ENCODE peak calls at places on chromosome 21, in eight cellular contexts. L is stomach; R is left ventricle myocardium inferior; T is tibial artery; K is HL-60; X is GM23338; A is MM.1S; W is CD4-positive, alpha-beta T cell. B is an unnamed sample.

GRCh38 chr21:36647279-36648093 is 51.4 kb upstream of the SIM2 start:
- DNase-seq in K (no peak), X (peak; percentile 73), R (no peak), T (no peak), L (peak; percentile 47), W (no peak), A (no peak), B (no peak)

GRCh38 chr21:25464275-25464674 is 143.0 kb downstream of the MRPL39 start:
- DNase-seq in L (no peak), A (no peak), T (no peak), R (no peak), K (no peak), W (no peak), X (no peak), B (no peak)

GRCh38 chr21:15741510-15741909 is 11.7 kb downstream of the USP25 start:
- DNase-seq in K (no peak), L (no peak), A (no peak), T (no peak), R (no peak), X (no peak), W (no peak), B (no peak)

GRCh38 chr21:25560151-25560783 is 47.0 kb downstream of the MRPL39 start:
- DNase-seq in L (no peak), K (no peak), R (no peak), T (no peak), X (no peak), A (no peak), W (no peak), B (no peak)

GRCh38 chr21:15968911-15969310 is 239.1 kb downstream of the USP25 start:
- DNase-seq in W (no peak), X (no peak), T (no peak), K (no peak), L (no peak), R (no peak), A (no peak), B (no peak)

GRCh38 chr21:36725793-36726386 is 27.0 kb downstream of the SIM2 start:
- DNase-seq in W (no peak), R (no peak), A (no peak), L (peak; percentile 19), X (no peak), T (no peak), K (no peak), B (no peak)

GRCh38 chr21:37128069-37128468 is 55.0 kb downstream of the TTC3 start:
- DNase-seq in R (no peak), T (no peak), A (no peak), X (no peak), K (no peak), L (no peak), W (no peak), B (no peak)

GRCh38 chr21:24023936-24024335 is 1583.3 kb downstream of the MRPL39 start:
- DNase-seq in R (no peak), W (no peak), A (no peak), K (no peak), T (no peak), L (no peak), X (no peak), B (no peak)

GRCh38 chr21:35508389-35508888 is 459.3 kb upstream of the RUNX1 start:
- DNase-seq in X (peak; percentile 85), A (no peak), L (peak; percentile 43), W (no peak), T (peak; percentile 81), R (peak; percentile 60), K (peak; percentile 96), B (peak; percentile 50)

GRCh38 chr21:16420086-16420724 is 690.4 kb downstream of the USP25 start:
- DNase-seq in X (no peak), R (peak; percentile 38), T (peak; percentile 67), L (peak; percentile 42), W (no peak), A (no peak), K (no peak), B (peak; percentile 64)

GRCh38 chr21:36854391-36854790 is 112.1 kb downstream of the HLCS start:
- DNase-seq in K (peak; percentile 3), W (no peak), R (no peak), T (no peak), L (no peak), A (peak; percentile 23), X (peak; percentile 89), B (peak; percentile 41)

GRCh38 chr21:15275615-15276228 is 210.9 kb upstream of the NRIP1 start:
- DNase-seq in L (no peak), R (no peak), A (no peak), K (no peak), W (no peak), T (no peak), X (no peak), B (no peak)

GRCh38 chr21:15788847-15789548 is 59.2 kb downstream of the USP25 start:
- DNase-seq in T (no peak), W (no peak), X (no peak), R (no peak), L (no peak), A (no peak), K (no peak), B (no peak)

GRCh38 chr21:34695434-34695833 is 26.6 kb downstream of the CLIC6 start:
- DNase-seq in R (no peak), W (no peak), K (no peak), L (no peak), T (no peak), A (peak; percentile 44), X (no peak), B (no peak)

GRCh38 chr21:34554227-34554626 is 42.2 kb upstream of the KCNE1 start:
- DNase-seq in T (no peak), W (no peak), K (no peak), L (no peak), R (no peak), A (peak; percentile 96), X (no peak), B (no peak)

GRCh38 chr21:27498025-27498424 is 531.1 kb upstream of the ADAMTS5 start:
- DNase-seq in T (no peak), A (no peak), K (no peak), R (no peak), L (no peak), W (no peak), X (no peak), B (no peak)

GRCh38 chr21:35350965-35351364 is 301.9 kb upstream of the RUNX1 start:
- DNase-seq in R (no peak), K (no peak), W (no peak), X (no peak), A (no peak), T (no peak), L (no peak), B (no peak)

GRCh38 chr21:16891821-16892220 is 621.0 kb upstream of the CXADR start:
- DNase-seq in R (no peak), T (no peak), A (no peak), L (no peak), K (no peak), W (no peak), X (no peak), B (no peak)

GRCh38 chr21:35043549-35043948 is 5.6 kb downstream of the RUNX1 start:
- DNase-seq in X (no peak), T (no peak), L (no peak), A (peak; percentile 76), W (no peak), R (no peak), K (no peak), B (no peak)

GRCh38 chr21:16579538-16579937 is 849.8 kb downstream of the USP25 start:
- DNase-seq in T (no peak), A (peak; percentile 91), W (no peak), R (no peak), X (no peak), K (no peak), L (no peak), B (no peak)

GRCh38 chr21:28781602-28782274 is 210.9 kb downstream of the LTN1 start:
- DNase-seq in X (peak; percentile 51), T (no peak), K (no peak), A (peak; percentile 30), W (no peak), L (no peak), R (no peak), B (no peak)
- TF ChIP-seq CTCF in X (peak; percentile 53), T (no peak), K (peak; percentile 46), A (peak; percentile 51), W (peak; percentile 34), L (no peak), R (peak; percentile 56), B (peak; percentile 43)

DNA sequence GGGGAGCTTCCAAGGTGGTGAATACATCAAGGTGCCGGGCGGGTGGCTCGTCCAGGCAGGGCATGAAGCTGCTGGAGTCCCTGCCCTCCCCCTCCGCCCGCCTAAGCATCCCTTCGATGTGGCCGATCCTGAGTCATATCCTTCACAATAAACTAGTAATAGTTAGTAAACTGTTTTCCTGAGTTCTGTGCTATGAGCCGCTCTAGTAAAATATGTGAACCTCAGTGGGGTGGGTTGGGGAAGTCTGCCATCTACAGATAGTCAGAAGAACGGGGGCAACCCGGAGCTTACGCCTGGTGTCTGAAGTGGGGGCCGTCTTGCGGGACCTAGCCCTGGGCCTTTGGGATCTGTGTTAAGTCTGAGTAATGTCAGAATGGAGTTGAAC is 21.6 kb downstream of the C2CD2 start:
- DNase-seq in R (no peak), T (no peak), X (no peak), K (no peak), A (no peak), L (no peak), W (no peak), B (no peak)
- TF ChIP-seq CTCF in R (no peak), T (no peak), X (no peak), K (no peak), A (no peak), L (no peak), W (no peak), B (peak; percentile 20)

GRCh38 chr21:46661211-46661625 is 25.7 kb downstream of the PRMT2 start:
- DNase-seq in A (peak; percentile 70), X (peak; percentile 89), L (peak; percentile 40), R (peak; percentile 60), K (peak; percentile 30), T (no peak), W (peak; percentile 36), B (peak; percentile 65)
- TF ChIP-seq CTCF in A (peak; percentile 90), X (peak; percentile 94), L (no peak), R (peak; percentile 89), K (peak; percentile 24), T (peak; percentile 63), W (peak; percentile 66), B (peak; percentile 80)

GRCh38 chr21:38798081-38798480 is 7.6 kb upstream of the ETS2 start:
- DNase-seq in L (no peak), X (no peak), T (no peak), A (no peak), K (no peak), R (no peak), W (no peak), B (no peak)

GRCh38 chr21:38794978-38795377 is 10.8 kb upstream of the ETS2 start:
- DNase-seq in T (no peak), A (no peak), X (no peak), L (no peak), W (no peak), K (no peak), R (no peak), B (no peak)

GRCh38 chr21:38795475-38795874 is 10.3 kb upstream of the ETS2 start:
- DNase-seq in R (no peak), X (no peak), W (no peak), K (no peak), L (no peak), T (no peak), A (no peak), B (no peak)

GRCh38 chr21:38797470-38797869 is 8.3 kb upstream of the ETS2 start:
- DNase-seq in A (no peak), W (no peak), X (no peak), K (no peak), R (no peak), T (no peak), L (no peak), B (no peak)

GRCh38 chr21:38796426-38796825 is 9.3 kb upstream of the ETS2 start:
- DNase-seq in R (no peak), T (no peak), A (no peak), K (no peak), W (no peak), X (no peak), L (no peak), B (no peak)
- TF ChIP-seq CTCF in R (no peak), T (no peak), A (no peak), K (no peak), W (no peak), X (no peak), L (no peak), B (no peak)